ENCODE peak calls at places on chromosome 20, in nine cellular contexts. L, I, E, Q, W, U, D, G and M are unnamed samples.

GRCh38 chr20:6709865-6710595 is 57.5 kb upstream of the BMP2 start:
- DNase-seq in L (no peak), D (no peak), U (no peak), I (no peak), E (no peak), W (no peak), Q (no peak), G (no peak), M (no peak)

GRCh38 chr20:43662943-43663655 is 3.8 kb upstream of the MYBL2 start:
- DNase-seq in U (no peak), W (peak), D (peak), E (no peak), G (peak), I (no peak), L (no peak), Q (peak), M (no peak)

GRCh38 chr20:51529027-51529749 is 13.3 kb downstream of the NFATC2 start:
- DNase-seq in W (peak), G (no peak), U (no peak), Q (no peak), L (no peak), I (peak), E (no peak), D (no peak), M (no peak)

GRCh38 chr20:63736893-63737689 is 627 bp downstream of the LIME1 start:
- DNase-seq in L (no peak), D (peak), E (no peak), W (no peak), Q (no peak), U (no peak), G (no peak), I (no peak), M (peak)

GRCh38 chr20:62045529-62046277 is 20.0 kb downstream of the TAF4 start:
- DNase-seq in D (no peak), G (no peak), I (no peak), L (no peak), E (no peak), U (no peak), W (no peak), Q (no peak), M (no peak)

GRCh38 chr20:53080969-53081871 is 109.1 kb downstream of the TSHZ2 start:
- DNase-seq in I (no peak), D (no peak), E (no peak), L (no peak), W (no peak), U (peak), G (peak), Q (peak), M (peak)

GRCh38 chr20:10731190-10731955 is 57.6 kb upstream of the JAG1 start:
- DNase-seq in D (no peak), I (no peak), U (no peak), L (no peak), W (peak), G (peak), E (no peak), Q (peak), M (no peak)

GRCh38 chr20:48722002-48722731 is 105.6 kb downstream of the PREX1 start:
- DNase-seq in L (no peak), D (peak), W (peak), Q (no peak), U (no peak), I (no peak), G (no peak), E (no peak), M (no peak)

GRCh38 chr20:57414867-57415592 is 23.8 kb downstream of the RBM38 start:
- DNase-seq in D (no peak), L (no peak), U (no peak), Q (no peak), G (no peak), E (no peak), W (peak), I (no peak), M (no peak)

GRCh38 chr20:32333988-32334885 is 23.9 kb upstream of the ASXL1 start:
- DNase-seq in U (no peak), E (no peak), Q (no peak), I (no peak), W (no peak), L (no peak), D (peak), G (no peak), M (no peak)

GRCh38 chr20:34883809-34884208 is 7.4 kb downstream of the ACSS2 start:
- DNase-seq in W (no peak), I (no peak), Q (no peak), U (no peak), G (no peak), D (no peak), E (no peak), L (no peak), M (no peak)

GRCh38 chr20:57526067-57526884 is 1.3 kb upstream of the CTCFL start:
- DNase-seq in G (no peak), I (no peak), Q (no peak), W (peak), D (no peak), L (no peak), U (no peak), E (no peak), M (peak)

GRCh38 chr20:31475472-31476312 is 604 bp downstream of the REM1 start:
- DNase-seq in Q (no peak), L (no peak), I (no peak), E (no peak), G (no peak), D (no peak), U (no peak), W (no peak), M (no peak)

GRCh38 chr20:1934162-1934561 is 39.0 kb downstream of the SIRPA start:
- DNase-seq in E (no peak), G (no peak), L (peak), U (no peak), I (no peak), Q (peak), D (no peak), W (peak), M (no peak)

GRCh38 chr20:58911309-58911708 is 58.8 kb downstream of the GNAS start:
- DNase-seq in D (no peak), W (no peak), E (no peak), U (no peak), I (no peak), L (no peak), G (no peak), Q (no peak), M (no peak)

GRCh38 chr20:25023316-25023715 is 30.8 kb upstream of the APMAP start:
- DNase-seq in L (no peak), Q (no peak), E (no peak), G (no peak), U (no peak), I (no peak), W (no peak), D (peak), M (no peak)

GRCh38 chr20:33832113-33832853 is 21.1 kb downstream of the CHMP4B start:
- DNase-seq in Q (no peak), E (no peak), I (no peak), L (no peak), D (peak), W (no peak), G (no peak), U (no peak), M (no peak)

GRCh38 chr20:33894798-33895197 is 83.7 kb downstream of the CHMP4B start:
- DNase-seq in W (peak), L (no peak), U (no peak), Q (no peak), I (no peak), G (no peak), E (no peak), D (no peak), M (no peak)

GRCh38 chr20:59435496-59435895 is 135.1 kb downstream of the EDN3 start:
- DNase-seq in Q (no peak), U (no peak), W (no peak), D (no peak), G (no peak), L (no peak), I (no peak), E (no peak), M (no peak)

GRCh38 chr20:18030020-18030419 is 27.7 kb downstream of the OVOL2 start:
- DNase-seq in E (no peak), W (no peak), I (no peak), L (no peak), D (no peak), G (no peak), U (no peak), Q (no peak), M (no peak)

GRCh38 chr20:62880147-62880934 is 18.7 kb upstream of the TCFL5 start:
- DNase-seq in U (no peak), I (no peak), L (no peak), W (no peak), E (no peak), D (no peak), G (no peak), Q (no peak), M (no peak)